ENCODE peak calls at places on chromosomes 11 and 22, in ten cellular contexts. One of them, this sample, is unnamed.

GRCh38 chr11:76184551-76184993 is 21.7 kb downstream of the WNT11 start:
- DNase-seq in mammary epithelial cell: no peak
- DNase-seq in GM13976: no peak
- DNase-seq in heart left ventricle: no peak
- DNase-seq in fibroblast of pulmonary artery: peak
- DNase-seq in RWPE1: no peak
- DNase-seq in fibroblast of mammary gland: no peak
- DNase-seq in foreskin keratinocyte: no peak
- DNase-seq in heart right ventricle: no peak
- DNase-seq in H9: no peak
- DNase-seq in this sample: no peak

GRCh38 chr11:111697910-111698309 is 68.3 kb downstream of the PPP2R1B start:
- DNase-seq in mammary epithelial cell: no peak
- DNase-seq in GM13976: no peak
- DNase-seq in heart left ventricle: no peak
- DNase-seq in fibroblast of pulmonary artery: no peak
- DNase-seq in RWPE1: no peak
- DNase-seq in fibroblast of mammary gland: no peak
- DNase-seq in foreskin keratinocyte: no peak
- DNase-seq in heart right ventricle: no peak
- DNase-seq in H9: no peak
- DNase-seq in this sample: no peak

GRCh38 chr22:49305966-49306631 is 521.6 kb downstream of the BRD1 start:
- DNase-seq in mammary epithelial cell: no peak
- DNase-seq in GM13976: no peak
- DNase-seq in heart left ventricle: no peak
- DNase-seq in fibroblast of pulmonary artery: no peak
- DNase-seq in RWPE1: no peak
- DNase-seq in fibroblast of mammary gland: no peak
- DNase-seq in foreskin keratinocyte: no peak
- DNase-seq in heart right ventricle: no peak
- DNase-seq in H9: peak
- DNase-seq in this sample: no peak

GRCh38 chr11:116835042-116835772 is 2.2 kb downstream of the APOA1 start:
- DNase-seq in mammary epithelial cell: no peak
- DNase-seq in GM13976: peak
- DNase-seq in heart left ventricle: no peak
- DNase-seq in fibroblast of pulmonary artery: no peak
- DNase-seq in RWPE1: no peak
- DNase-seq in fibroblast of mammary gland: peak
- DNase-seq in foreskin keratinocyte: no peak
- DNase-seq in heart right ventricle: no peak
- DNase-seq in H9: peak
- DNase-seq in this sample: no peak

GRCh38 chr11:19881185-19881584 is 168.5 kb downstream of the NAV2 start:
- DNase-seq in mammary epithelial cell: no peak
- DNase-seq in GM13976: no peak
- DNase-seq in heart left ventricle: no peak
- DNase-seq in fibroblast of pulmonary artery: no peak
- DNase-seq in RWPE1: no peak
- DNase-seq in fibroblast of mammary gland: no peak
- DNase-seq in foreskin keratinocyte: no peak
- DNase-seq in heart right ventricle: no peak
- DNase-seq in H9: no peak
- DNase-seq in this sample: no peak

GRCh38 chr11:130023204-130023603 is 20.6 kb upstream of the PRDM10 start:
- DNase-seq in mammary epithelial cell: peak
- DNase-seq in GM13976: peak
- DNase-seq in heart left ventricle: no peak
- DNase-seq in fibroblast of pulmonary artery: peak
- DNase-seq in RWPE1: peak
- DNase-seq in fibroblast of mammary gland: peak
- DNase-seq in foreskin keratinocyte: peak
- DNase-seq in heart right ventricle: no peak
- DNase-seq in H9: no peak
- DNase-seq in this sample: peak

GRCh38 chr22:30208631-30209603 is 37.6 kb downstream of the LIF start:
- DNase-seq in mammary epithelial cell: no peak
- DNase-seq in GM13976: peak
- DNase-seq in heart left ventricle: peak
- DNase-seq in fibroblast of pulmonary artery: peak
- DNase-seq in RWPE1: no peak
- DNase-seq in fibroblast of mammary gland: peak
- DNase-seq in foreskin keratinocyte: no peak
- DNase-seq in heart right ventricle: peak
- DNase-seq in H9: no peak
- DNase-seq in this sample: peak

GRCh38 chr11:68113986-68114385 is 7.2 kb downstream of the CHKA start:
- DNase-seq in mammary epithelial cell: no peak
- DNase-seq in GM13976: no peak
- DNase-seq in heart left ventricle: no peak
- DNase-seq in fibroblast of pulmonary artery: peak
- DNase-seq in RWPE1: no peak
- DNase-seq in fibroblast of mammary gland: peak
- DNase-seq in foreskin keratinocyte: no peak
- DNase-seq in heart right ventricle: no peak
- DNase-seq in H9: peak
- DNase-seq in this sample: no peak

GRCh38 chr11:115141221-115141620 is 363.0 kb downstream of the CADM1 start:
- DNase-seq in mammary epithelial cell: no peak
- DNase-seq in GM13976: no peak
- DNase-seq in heart left ventricle: no peak
- DNase-seq in fibroblast of pulmonary artery: no peak
- DNase-seq in RWPE1: no peak
- DNase-seq in fibroblast of mammary gland: no peak
- DNase-seq in foreskin keratinocyte: no peak
- DNase-seq in heart right ventricle: no peak
- DNase-seq in H9: no peak
- DNase-seq in this sample: no peak

GRCh38 chr11:128603752-128604472 is 16.6 kb upstream of the ETS1 start:
- DNase-seq in mammary epithelial cell: no peak
- DNase-seq in GM13976: no peak
- DNase-seq in heart left ventricle: no peak
- DNase-seq in fibroblast of pulmonary artery: peak
- DNase-seq in RWPE1: no peak
- DNase-seq in fibroblast of mammary gland: no peak
- DNase-seq in foreskin keratinocyte: no peak
- DNase-seq in heart right ventricle: no peak
- DNase-seq in H9: no peak
- DNase-seq in this sample: no peak
- TF ChIP-seq CTCF in mammary epithelial cell: no peak
- TF ChIP-seq CTCF in GM13976: peak
- TF ChIP-seq CTCF in heart left ventricle: peak
- TF ChIP-seq CTCF in fibroblast of pulmonary artery: no peak
- TF ChIP-seq CTCF in RWPE1: no peak
- TF ChIP-seq CTCF in fibroblast of mammary gland: no peak
- TF ChIP-seq CTCF in foreskin keratinocyte: no peak
- TF ChIP-seq CTCF in heart right ventricle: peak
- TF ChIP-seq CTCF in H9: no peak
- TF ChIP-seq CTCF in this sample: no peak

DNA sequence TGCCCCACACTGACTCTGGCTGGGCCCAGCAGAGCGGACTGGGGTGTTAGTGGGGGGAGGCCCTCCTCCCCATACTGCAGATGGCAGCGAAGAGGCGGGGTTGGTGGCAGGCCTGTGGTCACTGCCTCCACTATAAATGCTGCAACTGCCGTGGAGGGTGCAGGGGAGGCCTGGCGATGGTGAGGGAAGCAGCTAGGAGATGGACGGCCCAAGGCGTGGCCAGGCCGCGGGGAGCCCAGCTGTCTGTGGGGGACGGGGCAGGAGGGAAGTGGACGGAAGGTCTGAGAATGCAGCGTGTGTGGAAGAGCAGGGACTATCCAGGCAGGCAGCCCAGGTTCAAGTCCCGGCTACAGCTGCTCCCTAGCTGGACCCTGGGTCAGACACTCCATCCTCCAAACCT is 18.3 kb downstream of the DNAL4 start:
- DNase-seq in mammary epithelial cell: no peak
- DNase-seq in GM13976: no peak
- DNase-seq in heart left ventricle: no peak
- DNase-seq in fibroblast of pulmonary artery: no peak
- DNase-seq in RWPE1: no peak
- DNase-seq in fibroblast of mammary gland: no peak
- DNase-seq in foreskin keratinocyte: no peak
- DNase-seq in heart right ventricle: no peak
- DNase-seq in H9: no peak
- DNase-seq in this sample: no peak
- TF ChIP-seq CTCF in mammary epithelial cell: no peak
- TF ChIP-seq CTCF in GM13976: no peak
- TF ChIP-seq CTCF in heart left ventricle: no peak
- TF ChIP-seq CTCF in fibroblast of pulmonary artery: no peak
- TF ChIP-seq CTCF in RWPE1: no peak
- TF ChIP-seq CTCF in fibroblast of mammary gland: no peak
- TF ChIP-seq CTCF in foreskin keratinocyte: no peak
- TF ChIP-seq CTCF in heart right ventricle: no peak
- TF ChIP-seq CTCF in H9: no peak
- TF ChIP-seq CTCF in this sample: no peak

DNA sequence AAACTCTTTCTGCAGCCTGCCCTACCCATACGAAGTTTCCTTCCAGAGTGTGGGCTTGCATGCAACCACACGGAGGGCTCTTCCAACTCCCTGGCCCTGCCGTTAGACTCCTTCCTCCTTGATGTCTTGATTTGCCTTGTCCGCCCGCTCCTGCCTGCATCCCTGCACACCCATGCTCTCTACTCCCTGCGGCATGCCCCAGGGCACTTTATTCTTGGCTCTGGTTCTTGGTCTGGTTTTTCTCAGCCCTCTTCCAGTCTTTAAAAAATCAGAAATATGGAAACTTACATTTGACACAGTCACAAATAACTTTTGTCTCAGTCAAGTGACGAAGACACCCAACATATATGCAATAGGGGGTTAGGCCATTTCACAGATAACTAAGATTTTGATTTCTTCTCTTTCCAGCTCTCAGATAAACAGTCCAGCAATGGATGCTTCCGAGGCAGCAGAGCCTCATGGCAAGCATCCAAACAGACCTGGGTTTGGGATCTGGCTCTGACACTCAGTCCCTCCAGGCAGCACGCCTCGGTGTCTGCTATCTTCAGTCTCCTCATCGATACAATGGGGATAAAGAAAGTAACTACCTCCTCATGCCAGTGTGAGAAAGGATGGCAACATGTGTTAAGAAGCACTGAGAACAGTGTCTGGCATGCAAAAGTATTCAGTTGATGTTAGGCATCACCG is 15.7 kb upstream of the OPCML start:
- DNase-seq in mammary epithelial cell: no peak
- DNase-seq in GM13976: no peak
- DNase-seq in heart left ventricle: no peak
- DNase-seq in fibroblast of pulmonary artery: no peak
- DNase-seq in RWPE1: no peak
- DNase-seq in fibroblast of mammary gland: no peak
- DNase-seq in foreskin keratinocyte: no peak
- DNase-seq in heart right ventricle: no peak
- DNase-seq in H9: no peak
- DNase-seq in this sample: no peak
- TF ChIP-seq CTCF in mammary epithelial cell: no peak
- TF ChIP-seq CTCF in GM13976: no peak
- TF ChIP-seq CTCF in heart left ventricle: no peak
- TF ChIP-seq CTCF in fibroblast of pulmonary artery: no peak
- TF ChIP-seq CTCF in RWPE1: no peak
- TF ChIP-seq CTCF in fibroblast of mammary gland: no peak
- TF ChIP-seq CTCF in foreskin keratinocyte: no peak
- TF ChIP-seq CTCF in heart right ventricle: no peak
- TF ChIP-seq CTCF in H9: no peak
- TF ChIP-seq CTCF in this sample: no peak

DNA sequence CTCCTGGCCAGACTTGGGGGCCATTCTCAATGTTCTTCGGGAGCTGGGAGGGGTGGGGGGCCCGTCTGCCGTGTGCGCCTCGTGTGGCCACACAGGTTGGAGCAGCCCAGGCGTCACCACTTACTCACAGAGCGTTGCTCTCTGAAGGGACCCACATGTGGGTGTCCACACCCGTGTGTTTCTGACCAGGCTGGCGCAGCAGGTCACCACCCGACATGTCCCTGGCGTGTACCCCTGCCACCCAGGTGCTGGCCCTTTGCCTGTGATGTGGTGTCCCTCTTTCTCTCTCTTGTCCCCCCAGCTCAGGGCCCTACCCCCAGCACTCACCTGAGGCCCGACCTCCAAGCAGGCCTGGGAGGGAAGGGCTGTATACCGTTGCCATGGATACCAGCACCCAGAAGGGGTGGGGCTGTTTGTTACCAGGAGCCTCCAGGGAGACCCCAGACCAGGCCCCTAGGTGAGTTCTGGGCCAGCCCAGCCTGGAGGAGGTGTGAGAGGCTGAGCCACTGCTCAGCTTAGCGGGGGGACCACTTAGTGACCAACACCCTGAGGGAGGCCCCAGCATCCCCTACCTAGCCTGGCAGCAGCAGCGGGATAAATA is 1.4 kb downstream of the LMNTD2 start:
- DNase-seq in mammary epithelial cell: no peak
- DNase-seq in GM13976: no peak
- DNase-seq in heart left ventricle: no peak
- DNase-seq in fibroblast of pulmonary artery: no peak
- DNase-seq in RWPE1: no peak
- DNase-seq in fibroblast of mammary gland: no peak
- DNase-seq in foreskin keratinocyte: no peak
- DNase-seq in heart right ventricle: no peak
- DNase-seq in H9: no peak
- DNase-seq in this sample: no peak
- TF ChIP-seq CTCF in mammary epithelial cell: no peak
- TF ChIP-seq CTCF in GM13976: no peak
- TF ChIP-seq CTCF in heart left ventricle: no peak
- TF ChIP-seq CTCF in fibroblast of pulmonary artery: no peak
- TF ChIP-seq CTCF in RWPE1: no peak
- TF ChIP-seq CTCF in fibroblast of mammary gland: no peak
- TF ChIP-seq CTCF in foreskin keratinocyte: no peak
- TF ChIP-seq CTCF in heart right ventricle: no peak
- TF ChIP-seq CTCF in H9: peak
- TF ChIP-seq CTCF in this sample: no peak

GRCh38 chr11:37907461-37908223 is 1309.6 kb upstream of the RAG2 start:
- DNase-seq in mammary epithelial cell: no peak
- DNase-seq in GM13976: no peak
- DNase-seq in heart left ventricle: no peak
- DNase-seq in fibroblast of pulmonary artery: peak
- DNase-seq in RWPE1: no peak
- DNase-seq in fibroblast of mammary gland: no peak
- DNase-seq in foreskin keratinocyte: no peak
- DNase-seq in heart right ventricle: no peak
- DNase-seq in H9: no peak
- DNase-seq in this sample: peak
- TF ChIP-seq CTCF in mammary epithelial cell: no peak
- TF ChIP-seq CTCF in GM13976: no peak
- TF ChIP-seq CTCF in heart left ventricle: no peak
- TF ChIP-seq CTCF in fibroblast of pulmonary artery: no peak
- TF ChIP-seq CTCF in RWPE1: no peak
- TF ChIP-seq CTCF in fibroblast of mammary gland: no peak
- TF ChIP-seq CTCF in foreskin keratinocyte: no peak
- TF ChIP-seq CTCF in heart right ventricle: no peak
- TF ChIP-seq CTCF in H9: no peak
- TF ChIP-seq CTCF in this sample: no peak

GRCh38 chr11:29844701-29845379 is 172.0 kb downstream of the KCNA4 start:
- DNase-seq in mammary epithelial cell: no peak
- DNase-seq in GM13976: no peak
- DNase-seq in heart left ventricle: no peak
- DNase-seq in fibroblast of pulmonary artery: no peak
- DNase-seq in RWPE1: no peak
- DNase-seq in fibroblast of mammary gland: no peak
- DNase-seq in foreskin keratinocyte: peak
- DNase-seq in heart right ventricle: no peak
- DNase-seq in H9: no peak
- DNase-seq in this sample: no peak
- TF ChIP-seq CTCF in mammary epithelial cell: no peak
- TF ChIP-seq CTCF in GM13976: no peak
- TF ChIP-seq CTCF in heart left ventricle: peak
- TF ChIP-seq CTCF in fibroblast of pulmonary artery: no peak
- TF ChIP-seq CTCF in RWPE1: no peak
- TF ChIP-seq CTCF in fibroblast of mammary gland: no peak
- TF ChIP-seq CTCF in foreskin keratinocyte: peak
- TF ChIP-seq CTCF in heart right ventricle: peak
- TF ChIP-seq CTCF in H9: peak
- TF ChIP-seq CTCF in this sample: no peak

GRCh38 chr11:105357146-105357545 is 217.6 kb upstream of the CARD18 start:
- DNase-seq in mammary epithelial cell: peak
- DNase-seq in GM13976: no peak
- DNase-seq in heart left ventricle: no peak
- DNase-seq in fibroblast of pulmonary artery: no peak
- DNase-seq in RWPE1: no peak
- DNase-seq in fibroblast of mammary gland: no peak
- DNase-seq in foreskin keratinocyte: no peak
- DNase-seq in heart right ventricle: no peak
- DNase-seq in H9: no peak
- DNase-seq in this sample: no peak
- TF ChIP-seq CTCF in mammary epithelial cell: no peak
- TF ChIP-seq CTCF in GM13976: no peak
- TF ChIP-seq CTCF in heart left ventricle: no peak
- TF ChIP-seq CTCF in fibroblast of pulmonary artery: no peak
- TF ChIP-seq CTCF in RWPE1: no peak
- TF ChIP-seq CTCF in fibroblast of mammary gland: no peak
- TF ChIP-seq CTCF in foreskin keratinocyte: no peak
- TF ChIP-seq CTCF in heart right ventricle: no peak
- TF ChIP-seq CTCF in H9: no peak
- TF ChIP-seq CTCF in this sample: no peak